ENCODE peak calls at places on chromosomes 2 and 18, in four cellular contexts. D is IMR-90, P is mesendoderm, M is mesenchymal stem cell. H is an unnamed sample.
A peak's percentile ranks its signal among the peaks of the same experiment; 100 is the strongest.

GRCh38 chr2:33111002-33111446 is 164.3 kb downstream of the LTBP1 start:
- DNase-seq in P (no peak), D (peak; percentile 73), M (peak; percentile 78), H (no peak)

GRCh38 chr2:234945339-234945895 is 6.4 kb upstream of the SH3BP4 start:
- DNase-seq in M (no peak), P (no peak), D (no peak), H (no peak)

GRCh38 chr2:27264253-27264752 is 1.5 kb upstream of the SLC30A3 start:
- DNase-seq in P (peak; percentile 39), M (no peak), D (no peak), H (no peak)

GRCh38 chr18:9117980-9118841 is 15.7 kb downstream of the NDUFV2 start:
- DNase-seq in P (no peak), M (peak; percentile 65), D (no peak), H (no peak)

GRCh38 chr2:160257015-160257741 is 57.1 kb upstream of the ITGB6 start:
- DNase-seq in M (no peak), D (no peak), P (no peak), H (no peak)

GRCh38 chr18:58661423-58661822 is 9.8 kb upstream of the MALT1 start:
- DNase-seq in M (peak; percentile 37), D (peak; percentile 38), P (peak; percentile 48), H (no peak)

GRCh38 chr2:204407209-204408070 is 137.8 kb upstream of the PARD3B start:
- DNase-seq in M (no peak), D (peak; percentile 21), P (peak; percentile 58), H (no peak)

GRCh38 chr2:169513926-169514325 is 4.4 kb downstream of the KLHL41 start:
- DNase-seq in P (no peak), M (no peak), D (no peak), H (no peak)

GRCh38 chr2:136008205-136008865 is 22.9 kb upstream of the DARS1 start:
- DNase-seq in P (no peak), M (no peak), D (no peak), H (no peak)

GRCh38 chr2:42944744-42945415 is 152.5 kb upstream of the HAAO start:
- DNase-seq in D (peak; percentile 57), P (peak; percentile 52), M (peak; percentile 51), H (no peak)

GRCh38 chr2:173355132-173355865 is 627 bp downstream of the CDCA7 start:
- DNase-seq in M (peak; percentile 84), D (peak; percentile 60), P (peak; percentile 87), H (peak; percentile 51)

GRCh38 chr18:63079114-63079513 is 240.5 kb downstream of the BCL2 start:
- DNase-seq in D (no peak), M (no peak), P (no peak), H (no peak)

GRCh38 chr2:54454922-54455583 is 1.1 kb upstream of the SPTBN1 start:
- DNase-seq in D (no peak), M (peak; percentile 37), P (peak; percentile 37), H (peak; percentile 12)

GRCh38 chr2:227308784-227309183 is 16.3 kb upstream of the MFF start:
- DNase-seq in P (no peak), M (no peak), D (no peak), H (no peak)

GRCh38 chr2:109647636-109648035 is 33.5 kb downstream of the SOWAHC start:
- DNase-seq in D (peak; percentile 25), M (peak; percentile 37), P (peak; percentile 58), H (no peak)

GRCh38 chr18:23879544-23879943 is 135.0 kb upstream of the TTC39C start:
- DNase-seq in P (no peak), D (no peak), M (no peak), H (no peak)
- H3K4ac ChIP-seq in P (no peak overlapping the region), D (no peak overlapping the region), M (no peak overlapping the region), H (no peak overlapping the region)

GRCh38 chr2:61438670-61439069 is 32.2 kb downstream of the USP34 start:
- DNase-seq in P (no peak), D (no peak), M (no peak), H (no peak)

GRCh38 chr2:61435291-61435690 is 35.6 kb downstream of the USP34 start:
- DNase-seq in D (no peak), M (no peak), P (no peak), H (no peak)

GRCh38 chr2:61439241-61440002 is 31.5 kb downstream of the USP34 start:
- DNase-seq in D (no peak), M (no peak), P (no peak), H (no peak)

GRCh38 chr2:61436092-61436491 is 34.8 kb downstream of the USP34 start:
- DNase-seq in M (peak; percentile 61), D (no peak), P (no peak), H (no peak)

DNA sequence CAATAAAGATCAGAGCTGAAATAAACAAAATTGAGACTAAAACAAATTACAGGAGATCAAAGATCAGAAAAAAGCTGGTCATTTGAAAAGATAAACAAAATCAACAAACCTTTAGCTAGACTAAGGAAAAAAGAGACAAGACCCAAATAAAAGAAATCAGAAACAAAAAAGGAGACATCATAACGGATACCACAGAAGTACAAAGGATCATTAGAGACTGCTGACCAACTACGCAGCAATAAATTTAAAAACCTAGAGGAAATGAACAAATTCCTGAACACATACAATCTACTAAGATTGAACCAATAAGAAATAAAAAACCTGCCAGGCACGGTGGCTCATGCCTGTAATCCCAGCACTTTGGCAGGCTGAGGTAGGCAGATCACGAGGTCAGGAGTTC is 33.7 kb downstream of the USP34 start:
- DNase-seq in P (no peak), D (no peak), M (no peak), H (no peak)
- H3K4ac ChIP-seq in P (no peak overlapping the region), D (no peak overlapping the region), M (no peak overlapping the region), H (no peak overlapping the region)

DNA sequence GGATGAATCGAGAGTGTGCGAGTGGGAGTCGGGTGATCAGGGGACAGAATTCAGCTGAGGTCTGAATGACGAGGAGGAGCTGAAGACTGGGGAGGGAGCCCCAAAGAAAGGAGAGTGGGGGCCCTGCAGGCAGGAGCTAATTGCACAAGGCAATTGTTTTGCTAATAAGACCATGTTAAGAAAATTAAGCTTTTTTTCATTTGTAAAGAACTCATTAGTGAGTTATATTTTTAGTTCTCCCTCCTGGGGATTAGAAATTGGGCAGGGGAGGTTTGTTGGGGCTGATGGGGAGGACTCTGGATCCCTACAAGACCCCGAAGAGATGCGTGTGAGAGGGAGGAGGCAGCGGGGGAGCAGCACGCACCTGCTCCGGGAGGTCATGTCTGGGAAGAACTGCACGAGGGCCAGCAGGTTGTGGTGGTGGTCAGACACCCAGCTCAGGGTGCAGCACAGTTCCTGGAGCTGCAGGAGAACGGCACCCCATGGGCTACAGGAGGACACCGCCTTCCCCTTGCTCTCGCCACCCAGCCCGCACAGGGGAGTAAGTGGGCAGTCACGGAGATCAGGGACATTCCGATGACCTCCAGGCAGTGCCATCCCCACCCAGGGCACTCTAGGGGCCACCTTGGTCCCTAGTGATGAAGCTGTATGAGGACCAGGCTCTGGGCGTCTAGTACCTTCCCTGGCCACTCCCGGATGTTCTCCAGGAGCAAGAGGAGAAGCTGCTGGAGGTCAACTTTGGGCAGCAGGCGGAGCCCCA is 51.1 kb upstream of the SEMA4C start:
- DNase-seq in D (no peak), P (no peak), M (no peak), H (no peak)
- H3K4ac ChIP-seq in D (no peak overlapping the region), P (no peak overlapping the region), M (no peak overlapping the region), H (no peak overlapping the region)

DNA sequence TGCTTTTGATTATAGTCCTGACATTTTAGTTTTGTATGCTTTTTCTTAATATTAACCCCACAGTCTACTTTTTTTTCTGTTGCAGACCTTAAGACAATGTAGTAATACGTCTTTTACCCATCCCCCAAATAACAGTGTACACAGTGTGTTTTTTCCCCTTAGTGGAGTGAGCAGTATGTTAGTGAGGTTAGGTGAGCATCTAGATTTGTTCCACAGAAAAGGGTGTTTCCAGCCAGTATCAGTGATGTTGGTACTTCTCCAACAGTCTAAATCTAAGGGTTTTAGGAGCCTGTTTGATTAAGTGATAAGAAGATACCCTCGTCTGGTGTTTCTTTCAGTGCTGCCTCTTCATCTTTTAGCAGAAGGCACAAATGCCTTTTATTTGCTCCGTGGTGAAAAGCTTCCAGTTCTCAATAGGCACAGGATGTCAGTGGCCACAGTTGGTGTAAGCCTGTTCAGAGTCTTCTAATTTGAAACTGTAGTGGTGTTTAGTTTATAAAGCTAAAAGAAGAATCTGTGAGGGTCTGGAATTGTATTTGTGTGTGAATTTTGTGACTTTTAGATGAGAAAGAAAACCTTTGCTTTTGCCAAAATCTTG is 71.1 kb downstream of the MAP4K4 start:
- DNase-seq in D (no peak), M (no peak), P (no peak), H (no peak)
- H3K4ac ChIP-seq in D (no peak overlapping the region), M (no peak overlapping the region), P (no peak overlapping the region), H (no peak overlapping the region)

DNA sequence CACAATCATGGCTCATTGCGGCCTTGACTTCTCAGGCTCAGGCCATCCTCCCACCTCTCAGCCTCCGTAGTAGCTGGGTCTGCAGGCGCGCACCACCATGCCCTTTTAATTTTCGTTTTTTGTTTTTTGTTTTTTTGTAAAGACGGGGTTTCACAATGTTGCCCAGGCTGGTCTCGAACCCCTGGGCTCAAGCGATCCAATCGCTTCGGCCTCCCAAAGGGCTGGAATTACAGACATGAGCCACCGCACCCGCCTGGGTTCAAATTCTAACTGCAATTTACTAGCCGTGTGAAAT is 12.3 kb upstream of the DCTN1 start:
- DNase-seq in M (no peak), D (no peak), P (no peak), H (no peak)
- H3K4ac ChIP-seq in M (no peak overlapping the region), D (peak overlapping the region; percentile 32), P (no peak overlapping the region), H (no peak overlapping the region)

GRCh38 chr2:159064446-159065301 is 96.2 kb downstream of the TANC1 start:
- DNase-seq in P (peak; percentile 75), M (no peak), D (peak; percentile 58), H (peak; percentile 49)
- H3K4ac ChIP-seq in P (no peak overlapping the region), M (peak overlapping the region; percentile 19), D (peak overlapping the region; percentile 19), H (no peak overlapping the region)

GRCh38 chr2:20448246-20449046 is 1.6 kb downstream of the RHOB start:
- DNase-seq in M (peak; percentile 26), D (peak; percentile 19), P (peak; percentile 42), H (no peak)
- H3K4ac ChIP-seq in M (no peak overlapping the region), D (peak overlapping the region; percentile 91), P (no peak overlapping the region), H (peak overlapping the region; percentile 18)

DNA sequence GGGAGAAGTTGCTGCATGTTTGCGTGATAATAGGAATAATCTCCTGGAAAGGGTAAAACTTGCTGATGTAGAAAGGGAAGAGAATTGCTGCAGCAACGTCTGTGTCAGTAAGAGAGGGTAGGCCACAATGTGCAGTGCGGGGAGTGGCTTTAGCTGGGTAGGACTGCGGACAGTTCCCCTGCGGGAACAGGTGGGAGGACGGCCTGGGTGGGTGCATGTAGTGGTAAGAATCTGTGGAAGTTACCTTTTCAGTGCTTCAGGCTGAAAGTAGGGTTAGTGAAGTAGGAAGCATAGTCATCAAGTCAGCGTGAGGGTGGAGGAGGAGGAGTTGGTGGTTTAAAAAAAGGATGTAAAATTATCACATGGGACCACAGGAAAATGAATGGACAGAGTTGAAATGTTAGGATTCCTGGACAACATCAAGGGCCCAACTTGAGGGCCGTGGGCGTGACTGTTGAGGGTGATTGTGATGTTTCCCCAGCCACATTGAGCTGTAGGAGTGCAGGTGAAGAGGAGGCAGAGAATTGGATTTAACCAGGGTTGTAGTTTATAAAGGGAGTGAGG is 13.2 kb downstream of the CEP192 start:
- DNase-seq in P (no peak), D (no peak), M (no peak), H (no peak)
- H3K4ac ChIP-seq in P (no peak overlapping the region), D (no peak overlapping the region), M (no peak overlapping the region), H (no peak overlapping the region)